ENCODE peak calls at places on chromosomes 4 and X, in five cellular contexts. J, A, O, M and B are unnamed samples.

GRCh38 chr4:82431026-82431745 is 796 bp downstream of the ENOPH1 start:
- DNase-seq in J (no peak), A (no peak), O (no peak), M (peak), B (no peak)

GRCh38 chrX:41377624-41378023 is 43.7 kb downstream of the DDX3X start:
- DNase-seq in J (no peak), A (peak), O (no peak), M (no peak), B (no peak)

GRCh38 chr4:172851534-172851933 is 317.1 kb upstream of the GALNT7 start:
- DNase-seq in J (no peak), A (no peak), O (no peak), M (no peak), B (no peak)

GRCh38 chr4:168981460-168981859 is 28.6 kb downstream of the CBR4 start:
- DNase-seq in J (no peak), A (no peak), O (no peak), M (no peak), B (no peak)

GRCh38 chrX:106608016-106608415 is 3.8 kb upstream of the RADX start:
- DNase-seq in J (no peak), A (no peak), O (no peak), M (peak), B (no peak)

GRCh38 chrX:39242187-39242586 is 440.9 kb downstream of the MID1IP1 start:
- DNase-seq in J (no peak), A (no peak), O (no peak), M (peak), B (no peak)

GRCh38 chrX:50088645-50089044 is 112.2 kb downstream of the AKAP4 start:
- DNase-seq in J (no peak), A (no peak), O (no peak), M (no peak), B (no peak)

GRCh38 chrX:23525531-23525930 is 141.8 kb upstream of the PRDX4 start:
- DNase-seq in J (no peak), A (no peak), O (no peak), M (no peak), B (no peak)

GRCh38 chr4:182642831-182643230 is 274.4 kb downstream of the DCTD start:
- DNase-seq in J (no peak), A (no peak), O (no peak), M (no peak), B (no peak)

GRCh38 chr4:6538586-6538985 is 36.4 kb upstream of the MAN2B2 start:
- DNase-seq in J (no peak), A (no peak), O (no peak), M (no peak), B (no peak)

GRCh38 chrX:29257516-29257915 is 670.3 kb downstream of the IL1RAPL1 start:
- DNase-seq in J (no peak), A (no peak), O (no peak), M (no peak), B (no peak)

GRCh38 chr4:8115916-8116315 is 42.7 kb downstream of the ABLIM2 start:
- DNase-seq in J (no peak), A (no peak), O (no peak), M (no peak), B (no peak)

GRCh38 chr4:94357624-94358023 is 15.0 kb upstream of the HPGDS start:
- DNase-seq in J (no peak), A (no peak), O (no peak), M (no peak), B (no peak)

GRCh38 chr4:3711183-3712111 is 54.7 kb upstream of the ADRA2C start:
- DNase-seq in J (no peak), A (no peak), O (no peak), M (no peak), B (no peak)

GRCh38 chr4:122212880-122213279 is 60.7 kb downstream of the BLTP1 start:
- DNase-seq in J (no peak), A (no peak), O (no peak), M (no peak), B (no peak)

GRCh38 chr4:8547108-8547911 is 32.9 kb upstream of the GPR78 start:
- DNase-seq in J (no peak), A (no peak), O (no peak), M (no peak), B (peak)

GRCh38 chr4:82704156-82704555 is 94.4 kb downstream of the SCD5 start:
- DNase-seq in J (no peak), A (no peak), O (no peak), M (no peak), B (no peak)

GRCh38 chr4:109441858-109442480 is 8.4 kb downstream of the SEC24B start:
- DNase-seq in J (no peak), A (no peak), O (no peak), M (no peak), B (no peak)

GRCh38 chr4:87055340-87055739 is 120.5 kb downstream of the AFF1 start:
- DNase-seq in J (no peak), A (no peak), O (no peak), M (no peak), B (no peak)

GRCh38 chr4:147830987-147831386 is 99.1 kb downstream of the ARHGAP10 start:
- DNase-seq in J (no peak), A (no peak), O (no peak), M (no peak), B (no peak)

GRCh38 chrX:22660756-22661155 is 339.0 kb upstream of the DDX53 start:
- DNase-seq in J (no peak), A (no peak), O (no peak), M (no peak), B (no peak)

GRCh38 chr4:121829511-121829910 is 5.8 kb upstream of the CCNA2 start:
- DNase-seq in J (no peak), A (no peak), O (no peak), M (no peak), B (no peak)

GRCh38 chr4:123488916-123489315 is 92.3 kb downstream of the SPRY1 start:
- DNase-seq in J (peak), A (no peak), O (no peak), M (peak), B (no peak)

GRCh38 chrX:18617351-18617750 is 54.6 kb downstream of the RS1 start:
- DNase-seq in J (no peak), A (no peak), O (no peak), M (peak), B (no peak)